ENCODE peak calls at places on chromosome 12, in four cellular contexts. L is colonic mucosa; K is stimulated activated CD8-positive, alpha-beta memory T cell treated with anti-CD3 and anti-CD28 coated beads, Interleukin-7, amount 100 ng/mL, for 24 hours; X is mesothelial cell of epicardium. U is an unnamed sample.

GRCh38 chr12:78494911-78495310 is 369.7 kb upstream of the SYT1 start:
- DNase-seq in L (no peak), K (no peak), X (no peak), U (no peak)

GRCh38 chr12:64950899-64951298 is 126.5 kb downstream of the TBC1D30 start:
- DNase-seq in L (no peak), K (no peak), X (no peak), U (no peak)

GRCh38 chr12:24416423-24417109 is 467.1 kb upstream of the SOX5 start:
- DNase-seq in L (no peak), K (no peak), X (no peak), U (no peak)

GRCh38 chr12:78797201-78797931 is 67.2 kb upstream of the SYT1 start:
- DNase-seq in L (no peak), K (no peak), X (no peak), U (no peak)

GRCh38 chr12:88036368-88036965 is 7.3 kb upstream of the C12orf50 start:
- DNase-seq in L (peak), K (no peak), X (no peak), U (no peak)

GRCh38 chr12:72228424-72228823 is 43.7 kb upstream of the TRHDE start:
- DNase-seq in L (no peak), K (no peak), X (no peak), U (no peak)

GRCh38 chr12:13147688-13148531 is 44.4 kb upstream of the GSG1 start:
- DNase-seq in L (no peak), K (no peak), X (no peak), U (no peak)

GRCh38 chr12:109678732-109679131 is 34.9 kb upstream of the FAM222A start:
- DNase-seq in L (no peak), K (no peak), X (no peak), U (no peak)

GRCh38 chr12:94147991-94148840 is at the start of gene PLXNC1:
- DNase-seq in L (peak), K (no peak), X (no peak), U (peak)

GRCh38 chr12:94872007-94872653 is 131.4 kb downstream of the NDUFA12 start:
- DNase-seq in L (no peak), K (no peak), X (no peak), U (peak)

GRCh38 chr12:120049426-120049825 is 60.4 kb downstream of the BICDL1 start:
- DNase-seq in L (no peak), K (no peak), X (no peak), U (no peak)

GRCh38 chr12:103399986-103400385 is 95.8 kb downstream of the C12orf42 start:
- DNase-seq in L (no peak), K (no peak), X (no peak), U (no peak)

GRCh38 chr12:114368685-114369084 is 37.3 kb downstream of the TBX5 start:
- DNase-seq in L (no peak), K (no peak), X (no peak), U (no peak)

GRCh38 chr12:45170456-45171042 is 45.3 kb upstream of the ANO6 start:
- DNase-seq in L (peak), K (peak), X (peak), U (peak)

GRCh38 chr12:93380480-93381121 is 2.9 kb downstream of the NUDT4 start:
- DNase-seq in L (no peak), K (no peak), X (no peak), U (no peak)

GRCh38 chr12:92055877-92056276 is 89.8 kb downstream of the BTG1 start:
- DNase-seq in L (peak), K (no peak), X (no peak), U (peak)

GRCh38 chr12:9866786-9867379 is 2.3 kb downstream of the CLEC2B start:
- DNase-seq in L (no peak), K (no peak), X (no peak), U (no peak)

GRCh38 chr12:108595711-108596647 is 1.9 kb downstream of the TMEM119 start:
- DNase-seq in L (no peak), K (no peak), X (no peak), U (no peak)

GRCh38 chr12:101361455-101361854 is 46.1 kb downstream of the ARL1 start:
- DNase-seq in L (no peak), K (no peak), X (no peak), U (no peak)

U was measured in stomach.